ENCODE peak calls at places on chromosome 16, in four cellular contexts. F is pancreas, W is mesothelial cell of epicardium, O is RWPE1. E is an unnamed sample.

GRCh38 chr16:59886021-59886420 is 1151.9 kb upstream of the GOT2 start:
- DNase-seq in F (peak; percentile 12), W (no peak), O (no peak), E (no peak)

GRCh38 chr16:31455601-31456314 is 3.5 kb upstream of the ARMC5 start:
- DNase-seq in F (no peak), W (no peak), O (no peak), E (no peak)

GRCh38 chr16:22915003-22915402 is 101.0 kb downstream of the HS3ST2 start:
- DNase-seq in F (no peak), W (no peak), O (peak; percentile 48), E (no peak)

GRCh38 chr16:60331168-60331567 is 1597.1 kb upstream of the GOT2 start:
- DNase-seq in F (no peak), W (no peak), O (no peak), E (no peak)

GRCh38 chr16:81646561-81646960 is 132.5 kb upstream of the PLCG2 start:
- DNase-seq in F (no peak), W (no peak), O (no peak), E (no peak)

GRCh38 chr16:51938861-51939260 is 608.1 kb downstream of the TOX3 start:
- DNase-seq in F (no peak), W (no peak), O (peak; percentile 6), E (no peak)

GRCh38 chr16:9050102-9050830 is 41.2 kb upstream of the HAPSTR1 start:
- DNase-seq in F (no peak), W (no peak), O (no peak), E (no peak)

GRCh38 chr16:70706948-70707465 is 21.2 kb upstream of the MTSS2 start:
- DNase-seq in F (no peak), W (no peak), O (peak; percentile 83), E (no peak)

GRCh38 chr16:77869997-77870813 is 81.8 kb downstream of the VAT1L start:
- DNase-seq in F (no peak), W (no peak), O (no peak), E (no peak)

GRCh38 chr16:12120982-12121652 is 144.6 kb downstream of the SNX29 start:
- DNase-seq in F (no peak), W (no peak), O (no peak), E (no peak)

GRCh38 chr16:4318171-4318910 is 2.5 kb downstream of the GLIS2 start:
- DNase-seq in F (peak; percentile 12), W (no peak), O (no peak), E (no peak)

GRCh38 chr16:2584742-2585650 is 47.2 kb downstream of the PDPK1 start:
- DNase-seq in F (no peak), W (no peak), O (no peak), E (no peak)

GRCh38 chr16:3497771-3498170 is 2.5 kb upstream of the C16orf90 start:
- DNase-seq in F (no peak), W (no peak), O (no peak), E (no peak)

GRCh38 chr16:88941051-88941932 is 35.7 kb downstream of the CBFA2T3 start:
- DNase-seq in F (peak; percentile 55), W (no peak), O (no peak), E (no peak)

DNA sequence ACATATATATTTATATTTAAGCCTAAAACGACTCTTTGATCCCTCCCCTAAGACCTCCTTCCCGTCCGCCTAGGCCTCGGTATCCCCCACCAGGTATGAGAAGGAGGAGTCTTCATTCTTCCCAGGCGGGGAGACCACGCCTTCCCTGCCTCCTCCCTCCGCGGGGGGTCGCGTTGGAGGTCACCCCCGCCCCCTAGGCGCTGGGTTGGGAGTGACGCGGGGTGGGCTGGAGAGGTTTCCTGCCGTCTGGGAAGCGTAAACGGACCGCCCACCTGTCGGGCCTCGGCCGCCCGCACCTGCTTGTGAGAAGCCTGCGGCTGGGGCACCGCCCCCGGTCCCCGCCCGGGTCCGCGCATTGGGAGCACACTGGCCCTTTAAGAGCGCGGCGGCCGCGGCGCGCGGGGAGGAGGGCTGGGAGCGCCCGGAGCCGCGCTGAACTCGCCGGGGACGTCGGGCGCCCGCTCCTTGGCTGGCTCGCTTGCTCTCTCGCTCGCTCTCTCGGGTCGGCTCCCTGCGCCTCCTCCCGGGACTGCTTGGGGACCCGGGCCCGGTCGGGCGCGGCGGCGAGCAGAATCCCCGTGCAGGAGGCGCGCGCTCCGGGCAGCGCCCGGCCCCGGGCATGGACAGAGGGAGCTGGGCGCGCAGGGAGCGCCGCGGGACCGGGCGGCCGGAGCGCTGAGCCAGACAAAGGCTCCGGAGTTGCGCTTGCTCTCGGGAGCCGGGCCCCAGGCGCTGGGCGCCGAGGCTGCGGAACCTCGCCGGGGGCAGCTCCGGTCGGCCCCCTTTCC is at the start of gene MMP15:
- DNase-seq in F (peak; percentile 93), W (peak; percentile 60), O (peak; percentile 68), E (peak; percentile 35)
- TF ChIP-seq CTCF in F (no peak), W (no peak), O (no peak), E (no peak)

GRCh38 chr16:65546353-65546791 is 424.5 kb upstream of the CDH11 start:
- DNase-seq in F (no peak), W (no peak), O (no peak), E (no peak)

GRCh38 chr16:65547799-65548446 is 426.1 kb upstream of the CDH11 start:
- DNase-seq in F (no peak), W (no peak), O (peak; percentile 27), E (no peak)

GRCh38 chr16:65543781-65544740 is 422.2 kb upstream of the CDH11 start:
- DNase-seq in F (no peak), W (no peak), O (no peak), E (no peak)

GRCh38 chr16:65548470-65548869 is 426.6 kb upstream of the CDH11 start:
- DNase-seq in F (no peak), W (no peak), O (no peak), E (no peak)
- TF ChIP-seq CTCF in F (no peak), W (no peak), O (no peak), E (no peak)

DNA sequence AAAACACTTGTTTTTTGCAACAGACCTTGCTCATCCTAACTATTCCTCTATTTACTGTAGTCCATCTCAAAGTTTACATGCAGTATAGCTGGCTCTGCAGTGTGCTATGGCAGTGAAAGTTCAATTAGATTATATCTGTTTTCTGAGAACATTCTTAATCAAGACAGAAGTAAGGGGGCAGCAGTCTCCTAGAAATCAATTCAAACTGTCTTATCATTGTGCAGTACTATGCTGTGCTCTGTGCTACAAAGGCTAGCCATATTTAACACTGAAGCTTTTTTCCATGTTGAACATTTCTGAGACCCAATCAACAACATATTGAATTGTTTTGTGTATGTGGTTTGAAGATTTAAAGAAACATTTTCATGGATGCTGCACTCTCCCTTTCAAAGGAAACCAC is 11.4 kb downstream of the NETO2 start:
- DNase-seq in F (no peak), W (no peak), O (no peak), E (no peak)
- TF ChIP-seq CTCF in F (no peak), W (no peak), O (no peak), E (no peak)

DNA sequence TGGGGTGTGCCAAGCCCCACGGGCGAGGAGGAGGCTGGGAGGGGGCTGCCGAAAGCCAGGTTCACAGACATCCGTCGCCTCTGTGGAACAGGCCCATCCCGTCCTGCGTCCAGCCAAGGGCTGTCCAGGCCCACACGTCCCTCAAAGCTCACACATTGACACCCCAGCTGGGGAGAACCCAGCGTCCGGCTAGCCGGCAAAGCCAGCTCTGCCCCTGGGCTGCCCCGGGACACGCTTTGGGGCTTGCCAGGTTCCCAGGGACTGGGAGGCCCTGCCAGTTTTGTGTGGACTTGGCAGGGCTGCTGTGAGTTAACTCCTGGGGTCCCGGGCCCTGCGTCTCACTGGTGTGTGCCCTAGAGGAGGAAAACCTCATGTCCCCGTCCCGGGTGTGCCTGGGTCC is 6.3 kb downstream of the SOX8 start:
- DNase-seq in F (no peak), W (no peak), O (no peak), E (no peak)
- TF ChIP-seq CTCF in F (no peak), W (no peak), O (no peak), E (no peak)

E was measured in natural killer cell.